ENCODE peak calls at places on chromosome X, in four cellular contexts. V is GM12878, U is A549, Q is HepG2. R is an unnamed sample.

GRCh38 chrX:24023538-24023937 is 3.4 kb downstream of the KLHL15 start:
- DNase-seq in Q (no peak), U (no peak), V (no peak), R (no peak)

GRCh38 chrX:129957241-129958099 is 25.0 kb upstream of the BCORL1 start:
- DNase-seq in Q (no peak), U (peak; percentile 73), V (peak; percentile 34), R (peak; percentile 80)

GRCh38 chrX:127129510-127129909 is 310.0 kb downstream of the PRR32 start:
- DNase-seq in U (no peak), V (no peak), Q (no peak), R (no peak)

GRCh38 chrX:147894332-147894870 is 17.3 kb upstream of the FMR1 start:
- DNase-seq in V (no peak), U (no peak), Q (no peak), R (no peak)

GRCh38 chrX:70172226-70172625 is 5.1 kb upstream of the DGAT2L6 start:
- DNase-seq in Q (no peak), U (no peak), V (no peak), R (no peak)

GRCh38 chrX:45517090-45517973 is 316.7 kb upstream of the DIPK2B start:
- DNase-seq in V (no peak), Q (peak; percentile 16), U (peak; percentile 36), R (no peak)

GRCh38 chrX:48713847-48714246 is 17.3 kb downstream of the SUV39H1 start:
- DNase-seq in Q (no peak), V (no peak), U (no peak), R (no peak)

GRCh38 chrX:42119076-42119475 is 195.7 kb upstream of the CASK start:
- DNase-seq in U (peak; percentile 86), V (no peak), Q (peak; percentile 81), R (no peak)

GRCh38 chrX:107716816-107717700 is 58.5 kb downstream of the TSC22D3 start:
- DNase-seq in V (peak; percentile 64), U (peak; percentile 88), Q (no peak), R (no peak)

GRCh38 chrX:105527759-105528158 is 294.6 kb upstream of the NRK start:
- DNase-seq in V (no peak), U (no peak), Q (no peak), R (no peak)

GRCh38 chrX:16771483-16772398 is 14.5 kb upstream of the TXLNG start:
- DNase-seq in V (no peak), U (peak; percentile 86), Q (peak; percentile 86), R (peak; percentile 69)

GRCh38 chrX:148282504-148282903 is 217.9 kb upstream of the AFF2 start:
- DNase-seq in U (no peak), V (no peak), Q (no peak), R (no peak)

GRCh38 chrX:134548257-134548732 is 88.3 kb downstream of the HPRT1 start:
- DNase-seq in U (no peak), V (no peak), Q (no peak), R (peak; percentile 19)

GRCh38 chrX:17374619-17375360 is at the start of gene NHS:
- DNase-seq in U (peak; percentile 87), V (no peak), Q (no peak), R (peak; percentile 30)

GRCh38 chrX:107429090-107429489 is 20.4 kb upstream of the FRMPD3 start:
- DNase-seq in U (peak; percentile 61), Q (peak; percentile 15), V (no peak), R (no peak)

GRCh38 chrX:15761564-15762191 is 23.6 kb downstream of the CA5B start:
- DNase-seq in V (no peak), Q (no peak), U (peak; percentile 7), R (peak; percentile 39)

GRCh38 chrX:53494427-53494826 is 60.3 kb upstream of the HSD17B10 start:
- DNase-seq in U (no peak), Q (no peak), V (no peak), R (no peak)
- TF ChIP-seq RAD21 in U (no peak), Q (no peak), V (no peak), R (no peak)

GRCh38 chrX:22968494-22968893 is 31.3 kb upstream of the DDX53 start:
- DNase-seq in Q (no peak), V (no peak), U (no peak), R (no peak)
- TF ChIP-seq ESRRA in Q (no peak), V (no peak), U (no peak), R (no peak)

GRCh38 chrX:19888419-19888879 is 1.0 kb upstream of the SH3KBP1 start:
- DNase-seq in U (peak; percentile 87), Q (peak; percentile 78), V (no peak), R (peak; percentile 24)
- TF ChIP-seq RAD21 in U (peak; percentile 83), Q (peak; percentile 35), V (peak; percentile 73), R (peak; percentile 59)

DNA sequence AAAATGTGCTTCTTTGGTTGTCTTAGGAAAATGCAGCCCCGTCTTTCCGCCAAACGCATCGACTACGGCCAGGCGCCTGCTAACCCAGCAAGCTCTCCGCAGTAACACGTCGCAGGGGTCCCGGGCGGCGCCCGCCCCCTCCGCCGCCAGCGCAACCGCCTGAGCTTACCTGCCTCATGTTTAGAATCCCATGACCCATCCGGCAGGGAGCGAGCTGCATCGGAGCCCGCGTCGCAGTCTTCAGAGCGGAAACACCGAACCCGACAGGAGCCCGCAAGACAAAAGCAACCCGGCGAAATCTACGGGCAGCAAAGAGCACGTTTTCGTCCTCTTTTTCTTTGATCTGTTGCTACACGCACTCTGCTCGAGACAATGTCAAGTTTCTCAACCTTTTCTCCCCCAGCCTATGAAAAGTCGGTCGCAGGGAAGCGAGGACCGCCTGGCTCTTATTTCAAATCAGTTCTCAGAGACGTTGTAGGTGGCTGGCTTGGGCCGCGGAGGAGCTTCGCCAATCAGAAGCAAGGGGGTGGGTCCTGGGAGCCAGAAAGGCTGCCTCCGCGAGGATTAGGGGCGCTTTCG is at the start of gene MID1:
- DNase-seq in U (peak; percentile 85), V (no peak), Q (no peak), R (no peak)
- TF ChIP-seq ESRRA in U (no peak), V (no peak), Q (no peak), R (no peak)

DNA sequence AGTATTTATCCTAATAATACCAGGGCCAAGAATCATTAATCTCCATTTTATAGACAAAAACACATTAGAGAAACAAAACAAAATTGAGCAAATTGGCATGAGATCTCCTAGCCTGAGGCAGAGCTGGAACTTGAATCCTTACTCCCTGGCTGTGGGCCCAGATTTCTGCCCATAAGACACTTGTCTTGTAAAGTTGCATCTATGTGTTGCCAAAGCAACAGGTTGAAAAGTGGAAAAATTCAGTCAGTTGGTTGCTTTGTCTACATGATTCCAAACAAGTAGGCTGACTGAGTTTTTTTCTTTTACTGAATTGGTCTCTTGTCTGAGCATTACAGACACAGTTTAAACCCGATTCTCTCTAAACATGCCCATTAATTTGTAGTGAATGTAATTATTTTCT is 33.3 kb downstream of the GUCY2F start:
- DNase-seq in Q (no peak), U (no peak), V (no peak), R (no peak)
- TF ChIP-seq RAD21 in Q (no peak), U (no peak), V (no peak), R (no peak)

GRCh38 chrX:110281377-110281776 is 36.5 kb downstream of the AMMECR1 start:
- DNase-seq in U (no peak), Q (no peak), V (no peak), R (no peak)

GRCh38 chrX:110286126-110286525 is 31.8 kb downstream of the AMMECR1 start:
- DNase-seq in V (no peak), U (peak; percentile 58), Q (no peak), R (no peak)

GRCh38 chrX:110282922-110283321 is 35.0 kb downstream of the AMMECR1 start:
- DNase-seq in V (no peak), Q (no peak), U (no peak), R (no peak)

GRCh38 chrX:110280954-110281353 is 36.9 kb downstream of the AMMECR1 start:
- DNase-seq in V (no peak), Q (no peak), U (no peak), R (no peak)

DNA sequence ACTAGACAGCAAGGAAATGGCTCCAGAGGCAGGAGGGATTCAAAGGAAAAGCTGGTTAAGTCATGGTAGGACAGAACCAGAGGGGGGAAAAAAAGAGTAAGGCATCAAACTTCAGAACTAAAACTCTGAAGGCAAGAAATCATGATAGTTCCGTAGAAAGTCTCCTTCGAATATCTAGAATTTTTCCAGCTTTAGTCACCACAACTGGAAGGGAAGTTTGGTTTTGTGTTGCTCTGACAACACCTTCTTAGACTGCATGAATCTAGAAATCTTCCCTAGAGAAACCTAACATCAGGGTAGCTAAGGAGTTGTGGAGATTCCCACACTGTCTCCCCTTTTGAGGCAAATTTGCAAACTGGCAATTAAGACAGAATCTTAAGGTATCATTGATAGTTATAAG is 33.7 kb downstream of the AMMECR1 start:
- DNase-seq in U (peak; percentile 58), V (no peak), Q (no peak), R (no peak)
- TF ChIP-seq ESRRA in U (no peak), V (no peak), Q (no peak), R (no peak)

DNA sequence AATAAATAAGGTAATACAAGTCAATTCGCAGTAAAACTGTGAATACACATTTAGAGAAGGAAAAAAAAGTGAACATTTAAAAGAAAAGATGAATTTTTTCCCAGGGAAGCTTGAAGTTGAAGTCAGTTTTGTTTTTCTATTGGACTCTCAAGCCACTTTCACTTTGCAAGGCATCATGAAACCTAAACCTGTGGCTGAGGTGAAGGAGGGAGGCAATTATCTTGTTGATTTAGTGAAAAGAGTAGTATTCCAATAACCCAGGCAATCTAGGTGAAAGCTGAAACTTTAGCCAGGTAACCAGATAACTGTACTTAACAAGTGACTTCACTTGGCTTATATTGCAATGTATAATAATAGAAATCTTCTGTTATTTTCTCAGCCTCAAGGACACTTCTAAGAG is 138.6 kb downstream of the HDX start:
- DNase-seq in Q (no peak), U (no peak), V (no peak), R (no peak)
- TF ChIP-seq RAD21 in Q (no peak), U (no peak), V (no peak), R (no peak)

GRCh38 chrX:12162420-12162819 is 24.1 kb downstream of the FRMPD4 start:
- DNase-seq in V (no peak), Q (no peak), U (no peak), R (no peak)
- TF ChIP-seq ESRRA in V (no peak), Q (no peak), U (no peak), R (no peak)

GRCh38 chrX:28997716-28998115 is 410.5 kb downstream of the IL1RAPL1 start:
- DNase-seq in Q (no peak), V (no peak), U (no peak), R (no peak)
- TF ChIP-seq RAD21 in Q (no peak), V (no peak), U (no peak), R (no peak)

R was measured in K562.